ENCODE peak calls at places on chromosome 17, in five cellular contexts. E, J, F, H and N are unnamed samples.

GRCh38 chr17:76957600-76958464 is 89.6 kb downstream of the MGAT5B start:
- DNase-seq in E (no peak), J (no peak), F (no peak), H (no peak), N (no peak)

GRCh38 chr17:78184868-78185267 is 2.0 kb downstream of the TK1 start:
- DNase-seq in E (no peak), J (no peak), F (no peak), H (no peak), N (no peak)

GRCh38 chr17:1169471-1169908 is 10.3 kb downstream of the ABR start:
- DNase-seq in E (no peak), J (no peak), F (no peak), H (no peak), N (no peak)

GRCh38 chr17:12089809-12090384 is 69.2 kb downstream of the MAP2K4 start:
- DNase-seq in E (no peak), J (peak), F (no peak), H (peak), N (no peak)

GRCh38 chr17:65074778-65075250 is 18.3 kb upstream of the GNA13 start:
- DNase-seq in E (peak), J (peak), F (no peak), H (peak), N (no peak)

GRCh38 chr17:10050597-10051101 is 145.6 kb upstream of the RCVRN start:
- DNase-seq in E (no peak), J (no peak), F (peak), H (no peak), N (no peak)

GRCh38 chr17:75771334-75772281 is 6.6 kb upstream of the GALK1 start:
- DNase-seq in E (no peak), J (no peak), F (no peak), H (peak), N (no peak)

GRCh38 chr17:74541176-74542111 is 4.5 kb downstream of the CD300C start:
- DNase-seq in E (no peak), J (no peak), F (no peak), H (no peak), N (no peak)

GRCh38 chr17:10171581-10171981 is 26.8 kb downstream of the GAS7 start:
- DNase-seq in E (no peak), J (no peak), F (no peak), H (no peak), N (no peak)

GRCh38 chr17:48910370-48910769 is 2.2 kb downstream of the UBE2Z start:
- DNase-seq in E (no peak), J (no peak), F (no peak), H (peak), N (no peak)

GRCh38 chr17:57038486-57038885 is 46.6 kb upstream of the AKAP1 start:
- DNase-seq in E (no peak), J (no peak), F (no peak), H (no peak), N (no peak)

GRCh38 chr17:4786111-4786491 is at the start of gene VMO1:
- DNase-seq in E (no peak), J (no peak), F (no peak), H (no peak), N (no peak)

GRCh38 chr17:36072431-36073121 is 8.5 kb downstream of the CCL18 start:
- DNase-seq in E (peak), J (peak), F (peak), H (peak), N (peak)

GRCh38 chr17:57277923-57278604 is 21.7 kb downstream of the MSI2 start:
- DNase-seq in E (no peak), J (no peak), F (no peak), H (no peak), N (no peak)

GRCh38 chr17:77772461-77772897 is 186.0 kb upstream of the TNRC6C start:
- DNase-seq in E (peak), J (peak), F (no peak), H (peak), N (peak)

GRCh38 chr17:68355093-68355492 is 63.8 kb downstream of the ARSG start:
- DNase-seq in E (no peak), J (no peak), F (no peak), H (no peak), N (no peak)

GRCh38 chr17:2484876-2485275 is 26.8 kb downstream of the METTL16 start:
- DNase-seq in E (no peak), J (no peak), F (no peak), H (no peak), N (no peak)

GRCh38 chr17:51590071-51590470 is 329.7 kb downstream of the UTP18 start:
- DNase-seq in E (no peak), J (no peak), F (no peak), H (no peak), N (no peak)

GRCh38 chr17:75808549-75808904 is 23.9 kb downstream of the UNK start:
- DNase-seq in E (no peak), J (no peak), F (no peak), H (no peak), N (no peak)

DNA sequence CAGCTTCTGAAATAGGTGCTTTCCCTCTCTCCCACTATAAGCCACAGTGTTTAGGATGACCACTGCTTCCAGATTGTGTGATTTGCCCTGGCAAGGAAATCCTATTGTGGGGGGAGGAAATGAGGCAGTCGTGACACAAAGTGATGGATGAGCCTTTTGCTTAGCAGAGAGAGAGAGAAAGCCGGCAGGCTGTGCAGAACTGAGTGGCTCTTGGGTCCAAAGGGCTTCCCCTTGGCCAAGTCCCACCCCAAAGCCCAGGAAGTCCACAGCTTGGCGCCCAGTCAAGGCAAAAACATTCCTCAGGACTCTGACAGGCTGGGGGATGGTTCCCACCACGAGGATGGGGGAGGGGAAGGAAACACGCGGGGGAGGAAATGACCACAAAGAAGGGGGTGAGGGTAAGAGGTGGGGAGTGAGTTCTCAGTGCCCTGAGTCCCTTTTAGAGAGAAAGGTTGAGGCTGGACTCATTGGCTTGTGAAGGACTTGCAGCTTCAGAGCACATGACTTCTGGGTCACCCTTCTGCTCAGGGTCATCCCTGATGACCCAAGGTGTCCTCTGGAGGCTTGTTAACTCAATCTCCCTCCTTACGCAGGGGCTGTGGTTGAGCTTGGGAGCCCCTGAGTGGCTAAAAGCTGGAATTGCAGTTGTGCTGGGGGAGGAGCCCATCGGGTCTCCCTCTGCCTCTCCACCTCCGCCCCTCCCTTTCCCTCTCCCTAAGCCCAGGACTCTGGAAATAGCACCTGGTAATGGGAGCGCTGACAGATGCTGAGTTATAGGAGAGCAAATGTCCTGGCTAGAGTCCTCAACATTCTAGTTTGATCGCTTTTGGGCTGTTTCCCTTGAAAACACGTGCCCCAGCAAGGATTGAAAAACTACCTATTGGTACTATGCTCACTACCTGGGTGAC is 10.3 kb upstream of the MSL1 start:
- DNase-seq in E (peak), J (peak), F (no peak), H (peak), N (peak)
- TF ChIP-seq REST in E (peak), J (no peak), F (no peak), H (no peak), N (no peak)

DNA sequence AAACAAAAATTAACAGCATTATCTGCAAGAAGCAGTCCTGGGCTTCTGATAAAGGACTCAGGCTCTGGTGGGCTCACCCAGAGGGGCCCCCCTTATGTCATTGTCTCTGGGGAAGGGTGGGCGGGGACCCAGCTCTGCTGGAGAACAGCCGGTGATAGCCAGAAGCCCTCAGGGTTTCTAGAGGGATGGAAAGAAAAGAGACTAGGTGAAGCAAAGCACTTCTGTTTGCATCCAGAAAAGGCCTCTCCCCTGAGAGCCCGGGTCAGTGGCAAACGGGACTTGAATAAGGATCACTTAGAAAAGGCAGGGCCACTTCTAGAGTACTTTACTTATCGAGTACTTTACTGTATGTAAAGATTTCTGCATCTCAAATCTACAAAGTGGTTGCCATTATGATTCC is 7.1 kb upstream of the CDC42EP4 start:
- DNase-seq in E (no peak), J (no peak), F (no peak), H (no peak), N (no peak)
- TF ChIP-seq CEBPB in E (no peak), J (no peak), F (no peak), H (no peak), N (no peak)

GRCh38 chr17:69455040-69455439 is 40.5 kb downstream of the MAP2K6 start:
- DNase-seq in E (no peak), J (no peak), F (no peak), H (no peak), N (no peak)
- H3K4me3 ChIP-seq in E (no peak), J (no peak), F (no peak), H (no peak), N (no peak)

DNA sequence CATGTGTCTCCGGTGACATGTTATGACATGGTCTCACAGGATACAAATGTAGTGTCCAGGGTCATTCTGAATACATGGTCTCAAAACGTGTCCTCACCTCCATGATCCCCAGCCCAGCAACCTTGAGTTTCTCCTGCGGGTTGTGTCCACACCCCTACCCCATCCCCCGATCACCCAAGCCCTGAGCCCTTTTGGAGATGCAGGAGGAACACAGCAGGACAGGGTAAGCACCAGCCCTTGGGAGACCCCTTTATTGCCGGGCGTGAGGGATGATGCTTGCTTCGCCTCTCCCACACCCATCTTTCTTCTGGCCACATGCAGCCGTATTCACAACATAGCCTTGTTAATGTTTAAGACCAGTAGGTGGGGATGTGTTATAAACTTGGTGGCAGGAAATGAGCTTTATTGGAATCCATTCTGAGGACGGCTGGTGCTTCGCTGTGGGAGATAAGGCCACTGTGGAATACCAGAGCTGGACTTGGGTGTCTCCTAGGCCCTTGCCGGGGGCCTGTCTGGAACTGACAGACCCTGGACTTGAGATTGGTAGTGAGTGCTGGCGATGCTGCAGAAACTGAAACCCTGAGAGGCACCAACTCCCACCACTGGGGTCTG is 5.5 kb downstream of the TMEM132E start:
- DNase-seq in E (no peak), J (peak), F (no peak), H (no peak), N (no peak)
- TF ChIP-seq REST in E (no peak), J (no peak), F (no peak), H (no peak), N (no peak)

GRCh38 chr17:50078430-50078829 is 16.7 kb upstream of the PDK2 start:
- DNase-seq in E (no peak), J (no peak), F (no peak), H (no peak), N (no peak)

GRCh38 chr17:50076221-50076590 is 18.9 kb upstream of the PDK2 start:
- DNase-seq in E (no peak), J (no peak), F (no peak), H (no peak), N (no peak)

GRCh38 chr17:50074227-50074626 is 18.3 kb downstream of the ITGA3 start:
- DNase-seq in E (no peak), J (no peak), F (no peak), H (no peak), N (no peak)

GRCh38 chr17:50075446-50076032 is 19.6 kb upstream of the PDK2 start:
- DNase-seq in E (no peak), J (no peak), F (no peak), H (no peak), N (no peak)

DNA sequence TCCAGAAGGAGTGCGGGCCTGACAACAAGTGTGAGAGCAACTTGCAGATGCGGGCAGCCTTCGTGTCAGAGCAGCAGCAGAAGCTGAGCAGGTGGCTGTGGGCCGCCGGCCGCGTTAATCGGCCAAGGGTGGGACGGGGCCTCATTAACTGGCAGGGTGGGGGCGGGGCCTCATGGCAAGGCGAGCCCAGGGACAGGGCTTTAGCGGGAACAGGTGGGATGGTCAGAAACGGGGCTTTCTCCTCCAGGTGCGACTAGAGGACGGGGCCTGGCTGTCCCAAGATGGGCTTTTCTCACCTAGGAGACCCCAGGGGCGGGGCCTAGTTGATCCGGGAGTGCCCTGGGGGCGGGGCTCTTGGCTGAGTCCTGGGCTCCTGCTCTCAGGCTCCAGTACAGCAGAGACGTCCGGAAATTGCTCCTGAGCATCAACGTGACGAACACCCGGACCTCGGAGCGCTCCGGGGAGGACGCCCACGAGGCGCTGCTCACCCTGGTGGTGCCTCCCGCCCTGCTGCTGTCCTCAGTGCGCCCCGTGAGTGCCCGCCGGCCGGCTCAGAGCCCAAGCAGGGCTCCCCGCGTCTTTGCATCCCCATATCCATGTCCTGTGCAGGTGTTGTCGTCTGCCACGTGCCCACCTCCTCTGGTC is 18.4 kb upstream of the PDK2 start:
- DNase-seq in E (peak), J (no peak), F (no peak), H (no peak), N (no peak)
- TF ChIP-seq CEBPB in E (no peak), J (no peak), F (no peak), H (no peak), N (no peak)

GRCh38 chr17:29214215-29215146 is 32.2 kb upstream of the CRYBA1 start:
- DNase-seq in E (no peak), J (no peak), F (no peak), H (no peak), N (no peak)

GRCh38 chr17:29215174-29215573 is 31.5 kb upstream of the CRYBA1 start:
- DNase-seq in E (no peak), J (no peak), F (no peak), H (no peak), N (no peak)

GRCh38 chr17:29216856-29217255 is 29.8 kb upstream of the CRYBA1 start:
- DNase-seq in E (no peak), J (no peak), F (no peak), H (no peak), N (no peak)

GRCh38 chr17:29216181-29216580 is 30.5 kb upstream of the CRYBA1 start:
- DNase-seq in E (no peak), J (no peak), F (no peak), H (no peak), N (no peak)

DNA sequence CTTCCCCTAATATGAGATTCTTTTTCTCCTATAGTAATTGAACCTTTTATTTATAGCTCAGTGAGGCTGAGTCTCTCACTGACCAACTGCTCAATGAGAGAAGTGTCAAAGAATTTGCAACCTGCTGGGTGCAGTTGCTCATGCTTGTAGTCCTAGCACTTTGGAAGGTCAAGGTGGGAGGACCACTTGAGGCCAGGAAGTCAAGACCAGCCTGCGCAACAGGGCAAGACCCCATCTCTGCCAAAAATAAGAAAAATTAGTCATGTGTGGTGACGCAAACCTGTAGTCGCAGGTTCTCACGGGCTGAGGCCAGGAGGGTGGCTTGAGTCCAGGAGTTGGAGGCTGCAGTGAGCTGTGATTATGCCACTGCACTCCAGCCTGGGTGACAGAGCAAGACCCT is 30.9 kb upstream of the CRYBA1 start:
- DNase-seq in E (no peak), J (no peak), F (no peak), H (no peak), N (no peak)
- H3K4me3 ChIP-seq in E (no peak), J (no peak), F (no peak), H (no peak), N (no peak)

DNA sequence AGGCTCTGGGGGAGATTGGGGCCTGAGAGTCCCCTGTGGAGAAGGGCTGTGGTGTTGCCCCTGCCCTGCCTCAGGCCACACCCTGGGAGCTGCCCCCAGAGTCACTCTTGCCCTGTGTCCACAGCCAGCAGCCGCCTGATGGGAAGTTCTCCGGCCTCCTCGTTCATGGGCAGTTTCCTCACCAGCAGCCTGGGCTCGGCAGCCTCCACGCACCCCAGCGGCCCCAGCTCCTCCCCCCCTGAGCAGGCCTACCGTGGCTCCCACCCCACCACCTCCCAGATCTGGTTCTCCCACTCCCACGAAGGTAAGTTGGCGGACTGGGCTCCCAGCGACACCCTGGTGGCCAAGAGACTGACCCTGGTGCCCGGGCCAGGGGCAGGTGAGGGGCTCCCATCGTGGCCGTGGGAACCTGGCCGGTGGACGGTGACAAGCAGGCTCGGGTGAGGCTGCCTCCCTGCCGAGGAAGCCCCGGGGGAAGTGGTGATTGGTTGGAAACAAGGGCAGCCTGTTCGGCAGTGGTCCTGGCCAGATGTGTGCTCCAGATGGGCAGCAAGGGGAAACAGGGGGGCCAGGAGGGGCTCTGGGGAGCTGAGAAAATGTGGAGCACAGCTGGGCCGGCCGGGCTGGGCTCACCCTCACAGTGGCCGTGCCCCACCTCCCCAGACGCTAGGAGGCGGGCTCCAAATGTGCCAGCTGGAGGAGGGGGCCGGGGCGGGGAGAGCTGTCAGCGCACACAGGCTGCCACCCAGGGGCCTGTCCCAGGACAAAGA is 31.6 kb downstream of the BAHCC1 start:
- DNase-seq in E (no peak), J (no peak), F (no peak), H (no peak), N (no peak)
- TF ChIP-seq REST in E (no peak), J (no peak), F (no peak), H (no peak), N (no peak)

GRCh38 chr17:17052462-17053221 is 10.4 kb downstream of the MPRIP start:
- DNase-seq in E (no peak), J (no peak), F (no peak), H (no peak), N (no peak)
- TF ChIP-seq CEBPB in E (no peak), J (no peak), F (no peak), H (no peak), N (no peak)

DNA sequence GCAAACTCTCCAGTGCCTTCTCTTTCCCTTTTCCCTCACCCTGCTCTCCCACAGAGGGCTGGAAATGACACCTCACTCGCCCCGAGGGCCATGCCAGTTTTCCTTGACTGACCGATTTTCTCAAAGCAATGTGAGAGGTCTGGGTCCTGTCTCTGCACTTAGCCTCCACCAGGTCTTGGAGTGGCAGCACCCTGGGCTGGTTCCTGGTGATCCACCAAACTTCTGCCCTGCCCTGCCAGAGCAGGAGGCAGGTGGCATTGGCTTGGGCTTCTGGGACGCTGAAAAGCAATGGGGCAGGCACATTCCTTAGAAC is 97.5 kb downstream of the RAB11FIP4 start:
- DNase-seq in E (no peak), J (no peak), F (no peak), H (no peak), N (no peak)
- H3K4me3 ChIP-seq in E (peak), J (peak), F (peak), H (peak), N (peak)

GRCh38 chr17:42361781-42362186 is 26.5 kb downstream of the STAT3 start:
- DNase-seq in E (no peak), J (no peak), F (no peak), H (peak), N (no peak)
- TF ChIP-seq REST in E (no peak), J (no peak), F (no peak), H (no peak), N (no peak)